ENCODE peak calls at places on chromosomes 4 and X, in seven cellular contexts. L is heart left ventricle; N is nephron progenitor cell; E is activated CD4-positive, alpha-beta T cell treated with anti-CD3 and anti-CD28 coated beads for 4 hours; F is cardiac muscle cell; Z is T-cell; J is neuronal stem cell. O is an unnamed sample.
A peak's percentile ranks its signal among the peaks of the same experiment; 100 is the strongest.

GRCh38 chrX:117653396-117653795 is 463.2 kb downstream of the KLHL13 start:
- DNase-seq in N (no peak), F (no peak), Z (no peak), E (no peak), J (no peak), L (no peak), O (no peak)

GRCh38 chrX:97167333-97167732 is 283.6 kb downstream of the RPA4 start:
- DNase-seq in Z (no peak), L (no peak), E (no peak), F (peak; percentile 17), J (no peak), N (no peak), O (no peak)

GRCh38 chr4:174198396-174199179 is 84.9 kb downstream of the FBXO8 start:
- DNase-seq in E (no peak), Z (no peak), F (no peak), L (no peak), J (no peak), N (no peak), O (peak; percentile 56)

GRCh38 chrX:97692575-97692974 is 808.9 kb downstream of the RPA4 start:
- DNase-seq in J (no peak), N (no peak), L (no peak), Z (no peak), E (no peak), F (no peak), O (no peak)

GRCh38 chrX:48046846-48047245 is 24.6 kb downstream of the ZNF630 start:
- DNase-seq in E (no peak), L (no peak), Z (no peak), J (no peak), N (no peak), F (no peak), O (no peak)

GRCh38 chr4:14334166-14334565 is 668.1 kb upstream of the CPEB2 start:
- DNase-seq in Z (no peak), L (no peak), N (no peak), E (no peak), F (no peak), J (no peak), O (no peak)

GRCh38 chr4:157838366-157838765 is 334.5 kb downstream of the GASK1B start:
- DNase-seq in L (no peak), Z (no peak), F (no peak), N (no peak), J (no peak), E (no peak), O (no peak)

GRCh38 chrX:133857648-133858269 is 127.6 kb downstream of the GPC3 start:
- DNase-seq in E (no peak), L (no peak), N (no peak), F (no peak), J (no peak), Z (no peak), O (no peak)

GRCh38 chr4:129455462-129455861 is 359.5 kb downstream of the C4orf33 start:
- DNase-seq in N (no peak), J (no peak), Z (no peak), F (no peak), L (no peak), E (no peak), O (no peak)

GRCh38 chr4:181566490-181566889 is 676.7 kb upstream of the TENM3 start:
- DNase-seq in J (no peak), E (no peak), L (peak; percentile 12), N (no peak), Z (no peak), F (no peak), O (no peak)

GRCh38 chrX:150870487-150871340 is 27.8 kb downstream of the CD99L2 start:
- DNase-seq in L (peak; percentile 7), J (no peak), N (peak; percentile 5), F (no peak), E (no peak), Z (no peak), O (no peak)

GRCh38 chrX:46912098-46912672 is at the start of gene JADE3:
- DNase-seq in J (peak; percentile 66), N (peak; percentile 81), E (peak; percentile 17), Z (peak; percentile 9), F (peak; percentile 84), L (peak; percentile 78), O (peak; percentile 67)

GRCh38 chrX:107823042-107823441 is 2.6 kb upstream of the MID2 start:
- DNase-seq in Z (no peak), L (no peak), E (no peak), J (no peak), F (no peak), N (no peak), O (no peak)

GRCh38 chrX:30246769-30247489 is at the start of gene MAGEB1:
- DNase-seq in J (no peak), E (no peak), Z (no peak), N (no peak), L (no peak), F (no peak), O (no peak)

GRCh38 chrX:31392541-31392940 is 320.7 kb upstream of the FTHL17 start:
- DNase-seq in E (no peak), F (no peak), J (no peak), N (no peak), L (no peak), Z (no peak), O (no peak)

GRCh38 chrX:53882331-53882730 is 161.9 kb downstream of the PHF8 start:
- DNase-seq in J (no peak), L (no peak), N (no peak), F (peak; percentile 2), Z (no peak), E (no peak), O (peak; percentile 1)

GRCh38 chr4:128825226-128825625 is 15.7 kb downstream of the JADE1 start:
- DNase-seq in J (no peak), L (no peak), N (no peak), E (no peak), Z (no peak), F (no peak), O (peak; percentile 38)

GRCh38 chr4:189177130-189177529 is 763.5 kb upstream of the FRG1 start:
- DNase-seq in L (no peak), Z (no peak), J (no peak), N (no peak), F (no peak), E (no peak), O (no peak)